ENCODE peak calls at places on chromosomes 6 and 20, in five cellular contexts. L, K, V, M and U are unnamed samples. For H3K4me1, the result is how much of the 10 kb centered on the place peaks cover.

GRCh38 chr20:63273180-63273579 is 567 bp downstream of the ARFGAP1 start:
- DNase-seq in L (no peak), V (no peak), K (no peak), M (no peak), U (no peak)

GRCh38 chr6:109339906-109340678 is 42.2 kb downstream of the CD164 start:
- DNase-seq in L (no peak), M (no peak), K (no peak), V (no peak), U (no peak)

GRCh38 chr20:17611290-17611539 is 41.3 kb downstream of the DSTN start:
- DNase-seq in M (no peak), K (no peak), V (no peak), L (no peak), U (no peak)

GRCh38 chr6:146905313-146905712 is 298.9 kb upstream of the STXBP5 start:
- DNase-seq in V (no peak), K (no peak), M (no peak), L (no peak), U (no peak)

GRCh38 chr6:147067184-147067583 is 137.0 kb upstream of the STXBP5 start:
- DNase-seq in M (no peak), L (no peak), V (no peak), K (no peak), U (no peak)

GRCh38 chr20:8012724-8013123 is 6.8 kb downstream of the TMX4 start:
- DNase-seq in L (no peak), V (no peak), K (no peak), M (no peak), U (no peak)

GRCh38 chr20:24303393-24303792 is 166.0 kb upstream of the SYNDIG1 start:
- DNase-seq in L (no peak), K (no peak), V (no peak), M (no peak), U (no peak)

GRCh38 chr6:84842526-84843161 is 78.2 kb upstream of the TBX18 start:
- DNase-seq in V (no peak), L (no peak), M (no peak), K (no peak), U (no peak)

GRCh38 chr20:63499333-63499969 is 568 bp upstream of the EEF1A2 start:
- DNase-seq in L (no peak), V (no peak), K (no peak), M (peak), U (no peak)

GRCh38 chr6:168196385-168196860 is 117.4 kb upstream of the FRMD1 start:
- DNase-seq in M (peak), V (no peak), K (peak), L (no peak), U (no peak)

GRCh38 chr6:125274935-125275334 is 26.8 kb downstream of the HDDC2 start:
- DNase-seq in V (no peak), L (no peak), M (no peak), K (no peak), U (no peak)

GRCh38 chr6:121356575-121356974 is 22.3 kb upstream of the TBC1D32 start:
- DNase-seq in M (no peak), V (no peak), K (no peak), L (no peak), U (no peak)

GRCh38 chr6:144898741-144899140 is 613.6 kb downstream of the UTRN start:
- DNase-seq in V (no peak), L (no peak), M (no peak), K (no peak), U (no peak)

GRCh38 chr6:90885611-90886056 is 298.8 kb upstream of the MAP3K7 start:
- DNase-seq in K (no peak), L (no peak), V (no peak), M (no peak), U (no peak)

GRCh38 chr6:161313940-161314509 is 40.2 kb upstream of the AGPAT4 start:
- DNase-seq in K (no peak), L (no peak), V (no peak), M (no peak), U (no peak)

GRCh38 chr6:452301-453067 is 60.9 kb downstream of the IRF4 start:
- DNase-seq in V (no peak), L (no peak), M (no peak), K (no peak), U (no peak)

GRCh38 chr6:36957773-36958271 is 3.3 kb downstream of the PI16 start:
- DNase-seq in M (peak), K (peak), L (no peak), V (no peak), U (no peak)

GRCh38 chr20:47220161-47220582 is 136.3 kb downstream of the ZMYND8 start:
- DNase-seq in L (no peak), K (no peak), M (no peak), V (peak), U (peak)

GRCh38 chr20:63254536-63255384 is 497 bp upstream of the NKAIN4 start:
- DNase-seq in M (no peak), V (peak), L (no peak), K (no peak), U (no peak)

GRCh38 chr20:51712501-51713212 is 55.5 kb downstream of the ATP9A start:
- DNase-seq in V (peak), L (no peak), K (no peak), M (no peak), U (no peak)

GRCh38 chr6:133757330-133757729 is 131.6 kb upstream of the TCF21 start:
- DNase-seq in K (no peak), L (no peak), V (no peak), M (no peak), U (no peak)

GRCh38 chr6:39263299-39264037 is 34.2 kb upstream of the KCNK5 start:
- DNase-seq in L (no peak), M (peak), V (peak), K (no peak), U (no peak)

GRCh38 chr20:47578543-47578942 is 76.9 kb downstream of the NCOA3 start:
- DNase-seq in M (no peak), L (peak), K (no peak), V (no peak), U (no peak)

GRCh38 chr6:138719011-138719635 is 54.4 kb upstream of the CCDC28A start:
- DNase-seq in L (no peak), K (no peak), M (no peak), V (no peak), U (no peak)

GRCh38 chr6:144365176-144365710 is 80.1 kb downstream of the UTRN start:
- DNase-seq in M (no peak), L (no peak), K (no peak), V (no peak), U (no peak)

GRCh38 chr6:138527376-138528092 is 28.2 kb upstream of the NHSL1 start:
- DNase-seq in K (no peak), M (no peak), L (no peak), V (peak), U (no peak)

GRCh38 chr20:20555838-20556237 is 156.6 kb downstream of the RALGAPA2 start:
- DNase-seq in M (no peak), V (no peak), K (no peak), L (no peak), U (no peak)

GRCh38 chr20:63548992-63549391 is 1.4 kb upstream of the SRMS start:
- DNase-seq in V (no peak), L (no peak), M (no peak), K (no peak), U (no peak)

GRCh38 chr6:67459556-67459955 is 1175.5 kb upstream of the ADGRB3 start:
- DNase-seq in L (no peak), M (no peak), V (no peak), K (no peak), U (no peak)

GRCh38 chr6:155861821-155862220 is 406.2 kb upstream of the NOX3 start:
- DNase-seq in V (no peak), M (no peak), L (no peak), K (no peak), U (no peak)

GRCh38 chr6:55578537-55579363 is at the start of gene HMGCLL1:
- DNase-seq in V (peak), M (peak), L (no peak), K (no peak), U (peak)

GRCh38 chr6:87772597-87773530 is 70.8 kb upstream of the AKIRIN2 start:
- DNase-seq in M (no peak), L (no peak), V (no peak), K (no peak), U (no peak)

GRCh38 chr6:107061125-107062020 is 33.4 kb downstream of the MTRES1 start:
- DNase-seq in V (peak), K (no peak), L (no peak), M (no peak), U (no peak)

GRCh38 chr6:259901-260508 is 32.3 kb upstream of the DUSP22 start:
- DNase-seq in M (no peak), L (no peak), K (no peak), V (no peak), U (no peak)

GRCh38 chr20:6769953-6770831 is 2.7 kb downstream of the BMP2 start:
- DNase-seq in V (peak), K (peak), M (peak), L (peak), U (peak)

GRCh38 chr6:126063512-126064146 is 77.3 kb downstream of the TRMT11 start:
- DNase-seq in M (no peak), V (no peak), L (no peak), K (no peak), U (no peak)

GRCh38 chr6:22106445-22106844 is 190.4 kb downstream of the PRL start:
- DNase-seq in L (no peak), V (no peak), K (no peak), M (no peak), U (no peak)

GRCh38 chr20:4045741-4046140 is 30.4 kb upstream of the RNF24 start:
- DNase-seq in V (no peak), L (no peak), K (no peak), M (no peak), U (no peak)

DNA sequence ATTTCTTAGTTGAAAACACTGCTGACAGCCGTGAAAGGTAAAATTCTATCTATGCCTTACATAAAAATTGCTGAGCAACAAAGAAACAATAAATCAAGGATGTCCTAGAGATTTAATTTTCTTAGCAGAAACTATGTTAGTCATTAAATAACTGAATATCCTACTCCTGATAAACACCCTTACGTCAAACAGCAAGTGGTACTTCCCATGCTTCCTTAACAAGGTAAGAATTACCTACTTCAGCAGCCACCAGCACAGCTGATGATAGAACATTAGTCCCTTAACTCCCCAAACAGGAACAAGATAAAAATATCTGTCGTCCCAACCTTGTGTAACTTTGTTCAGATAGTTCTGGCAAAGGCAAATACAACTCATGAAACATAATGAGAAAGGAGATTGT is 8.7 kb downstream of the SERPINB6 start:
- DNase-seq in M (no peak), K (no peak), L (no peak), V (no peak), U (no peak)
- H3K4me1 ChIP-seq in M (under half), K (under half), L (under half), V (under half), U (half or more)

GRCh38 chr20:2754426-2754825 is 46.0 kb downstream of the CPXM1 start:
- DNase-seq in L (no peak), V (no peak), M (peak), K (peak), U (no peak)

GRCh38 chr20:2751347-2751867 is 49.0 kb downstream of the CPXM1 start:
- DNase-seq in K (peak), L (no peak), V (no peak), M (peak), U (no peak)

GRCh38 chr20:2751868-2752630 is 48.4 kb downstream of the CPXM1 start:
- DNase-seq in K (peak), L (peak), M (peak), V (no peak), U (peak)

GRCh38 chr20:2753456-2754040 is 46.9 kb downstream of the CPXM1 start:
- DNase-seq in K (peak), V (no peak), L (no peak), M (peak), U (no peak)

DNA sequence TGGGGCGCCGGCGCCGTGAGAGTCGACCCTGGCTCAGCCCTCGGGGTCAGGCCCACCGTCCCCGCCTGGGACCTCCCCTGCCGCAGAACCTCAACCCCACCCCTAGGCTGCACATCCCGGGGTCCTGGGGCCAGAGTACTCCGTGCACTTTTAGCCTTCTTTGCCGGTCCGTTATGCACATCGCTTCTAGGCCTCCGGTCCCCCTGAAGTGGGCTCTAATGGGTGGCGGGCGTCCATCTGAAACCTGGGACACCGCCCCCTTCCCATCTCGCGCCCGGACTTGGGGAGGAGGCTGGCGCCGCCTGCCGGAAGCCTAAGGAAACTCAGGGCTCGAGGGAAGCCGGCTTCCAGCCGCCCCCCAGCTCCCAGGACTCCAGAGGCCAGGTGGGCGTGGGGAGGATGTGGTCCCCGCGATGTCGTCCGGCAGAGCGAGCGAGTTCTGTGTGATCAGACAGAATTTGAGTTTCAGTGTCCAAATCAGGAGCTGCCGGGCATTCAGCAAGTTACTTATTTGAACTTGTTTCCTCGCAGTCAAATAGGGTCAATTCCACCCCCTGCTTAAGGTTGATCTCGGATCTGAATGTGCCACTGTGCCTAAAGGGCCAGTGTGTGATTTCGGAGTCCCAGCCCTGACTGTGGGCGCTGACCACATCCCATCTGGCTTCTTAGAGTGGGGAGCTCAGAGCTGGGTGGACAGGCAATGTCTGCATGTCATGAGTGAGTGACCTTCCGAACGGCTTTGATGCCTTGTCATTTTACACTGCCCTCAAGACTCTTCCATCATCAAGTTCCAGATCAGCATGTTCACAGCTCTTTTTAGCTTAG is 47.6 kb downstream of the CPXM1 start:
- DNase-seq in L (peak), M (peak), V (peak), K (peak), U (no peak)
- H3K4me3 ChIP-seq in L (peak), M (peak), V (peak), K (peak), U (peak)

DNA sequence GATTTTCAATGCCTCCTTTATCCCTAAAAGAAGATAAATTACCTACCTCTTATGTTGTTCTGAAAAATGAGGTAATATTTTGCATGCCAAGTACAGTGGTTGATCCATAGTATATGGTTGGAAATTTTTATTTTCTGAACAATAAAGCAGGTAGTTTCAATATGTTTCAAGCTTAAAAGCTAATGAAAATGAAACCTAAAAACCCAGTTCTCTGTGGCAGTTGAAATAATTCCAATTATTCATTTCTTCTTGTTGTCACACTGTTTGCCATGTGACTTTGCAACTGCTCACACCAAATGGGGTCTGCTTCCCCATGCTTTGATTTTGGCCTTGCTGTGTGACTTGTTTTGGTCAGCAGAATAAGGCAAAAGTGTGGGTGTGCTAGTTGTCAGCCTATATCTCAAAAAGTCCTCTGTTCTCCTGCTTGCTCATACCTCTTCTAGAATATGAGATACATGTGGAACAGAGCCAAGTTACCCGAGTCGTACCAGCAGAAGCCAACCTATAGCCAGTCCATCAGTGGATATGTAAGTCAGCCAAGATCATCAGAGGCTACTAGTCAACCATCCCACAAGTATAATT is 197.2 kb upstream of the THEMIS start:
- DNase-seq in K (no peak), L (no peak), M (no peak), V (no peak), U (no peak)
- H3K27ac ChIP-seq in K (no peak), L (no peak), M (no peak), V (no peak), U (no peak)

DNA sequence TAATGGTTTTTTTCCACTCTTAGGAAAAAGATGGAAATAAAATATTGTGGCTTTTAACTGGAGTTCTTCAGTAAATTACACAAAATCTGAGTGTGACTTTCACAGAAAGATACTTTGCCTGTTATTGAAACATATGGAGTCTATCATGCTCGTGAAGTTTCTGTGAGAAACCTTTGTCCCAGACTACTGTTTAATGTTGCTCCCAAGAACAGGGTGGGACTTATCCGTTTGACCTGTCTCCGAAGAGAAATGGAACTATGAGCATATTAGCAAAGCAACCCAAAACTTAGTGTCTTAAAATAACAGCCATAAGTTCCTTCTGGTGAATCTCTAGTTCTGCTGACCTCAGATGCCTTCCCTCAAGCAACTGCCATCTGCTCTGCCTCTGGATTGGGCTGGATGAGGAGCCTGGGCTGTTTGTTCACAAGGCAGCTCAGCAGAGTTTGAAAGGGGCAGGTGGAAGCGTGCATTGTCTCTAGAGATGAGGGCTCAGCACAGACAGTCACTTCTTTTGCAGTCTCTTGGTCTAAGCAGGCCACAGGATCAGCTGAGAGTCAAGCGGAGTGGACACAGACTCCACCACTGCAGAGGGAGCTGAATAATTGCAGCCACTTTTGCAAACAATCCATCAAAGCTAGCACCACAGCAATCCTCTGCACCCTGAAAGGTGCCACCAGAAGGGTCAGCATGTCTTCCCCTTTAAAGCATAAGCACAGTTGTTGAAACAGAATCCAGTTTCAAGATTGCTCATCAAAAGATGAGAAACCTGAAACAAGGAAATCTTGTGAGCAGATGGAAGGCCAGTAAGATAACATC is 52.8 kb downstream of the MYB start:
- DNase-seq in M (no peak), V (no peak), L (no peak), K (no peak), U (no peak)
- H3K4me1 ChIP-seq in M (under half), V (under half), L (under half), K (under half), U (under half)

GRCh38 chr6:170023620-170024521 is 267.0 kb downstream of the DLL1 start:
- DNase-seq in M (peak), V (no peak), K (peak), L (no peak), U (no peak)
- H3K4me3 ChIP-seq in M (no peak), V (no peak), K (no peak), L (no peak), U (peak)

GRCh38 chr6:38133932-38134703 is 314.6 kb downstream of the ZFAND3 start:
- DNase-seq in M (no peak), K (no peak), V (no peak), L (no peak), U (no peak)

GRCh38 chr6:38134704-38135088 is 315.2 kb downstream of the ZFAND3 start:
- DNase-seq in K (no peak), M (no peak), V (no peak), L (no peak), U (no peak)

GRCh38 chr6:38127284-38127683 is 307.8 kb downstream of the ZFAND3 start:
- DNase-seq in L (no peak), M (no peak), V (no peak), K (no peak), U (no peak)

GRCh38 chr6:38136547-38136946 is 317.0 kb downstream of the ZFAND3 start:
- DNase-seq in L (no peak), K (no peak), V (no peak), M (no peak), U (no peak)

GRCh38 chr6:38131527-38131965 is 312.0 kb downstream of the ZFAND3 start:
- DNase-seq in M (no peak), K (no peak), V (no peak), L (no peak), U (no peak)
- H3K27ac ChIP-seq in M (no peak), K (no peak), V (no peak), L (no peak), U (peak)

DNA sequence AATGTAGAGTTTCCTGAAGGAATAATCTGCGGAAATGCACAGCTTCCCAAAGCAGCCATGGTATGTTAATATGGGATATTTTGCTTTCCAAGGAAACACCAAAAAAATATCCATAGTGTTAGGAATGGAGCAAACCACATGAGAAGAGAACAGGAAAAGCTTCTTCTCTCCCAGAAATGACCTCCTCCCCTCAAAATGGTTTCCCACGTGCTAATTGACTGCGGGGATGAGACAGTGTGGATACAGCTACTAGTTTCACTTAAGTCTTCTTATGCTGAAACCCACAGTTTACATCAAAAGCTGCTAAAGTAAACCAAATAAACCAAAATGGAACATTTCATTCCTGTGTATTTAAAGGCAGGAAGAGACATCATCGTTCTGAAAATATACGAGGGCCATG is 69.4 kb downstream of the FYN start:
- DNase-seq in K (no peak), V (no peak), M (no peak), L (no peak), U (no peak)
- H3K4me1 ChIP-seq in K (under half), V (under half), M (under half), L (under half), U (under half)